ENCODE peak calls at places on chromosomes 12 and 14, in ten cellular contexts. I is cardiac fibroblast; Q is D721Med; R is stomach; V is transverse colon; J is choroid plexus epithelial cell; E is CD4-positive, alpha-beta T cell; Z is RWPE1; H is neural progenitor cell; O is K562. Y is an unnamed sample.

GRCh38 chr12:92107621-92108131 is 38.0 kb downstream of the BTG1 start:
- DNase-seq in Q (no peak), R (no peak), I (no peak), Z (no peak), H (peak), J (no peak), O (no peak), V (no peak), E (no peak), Y (no peak)

GRCh38 chr14:74604896-74605295 is 7.1 kb downstream of the LTBP2 start:
- DNase-seq in H (no peak), J (no peak), Q (no peak), E (no peak), O (no peak), I (no peak), Z (no peak), V (no peak), R (no peak), Y (peak)

GRCh38 chr12:116395381-116395780 is 117.9 kb upstream of the MED13L start:
- DNase-seq in R (no peak), E (no peak), J (no peak), Q (no peak), O (no peak), V (no peak), H (no peak), Z (no peak), I (no peak), Y (peak)

GRCh38 chr14:63262446-63262845 is 56.3 kb downstream of the GPHB5 start:
- DNase-seq in Q (no peak), H (no peak), E (no peak), V (no peak), O (no peak), R (no peak), I (no peak), J (no peak), Z (no peak), Y (no peak)

GRCh38 chr14:76227450-76228050 is 75.8 kb downstream of the GPATCH2L start:
- DNase-seq in Q (no peak), O (no peak), J (peak), R (no peak), E (no peak), I (peak), V (no peak), H (no peak), Z (peak), Y (peak)

GRCh38 chr14:104276435-104276834 is 138.0 kb downstream of the KIF26A start:
- DNase-seq in E (no peak), V (no peak), I (no peak), R (peak), J (no peak), H (no peak), Z (no peak), Q (no peak), O (no peak), Y (peak)

GRCh38 chr14:68924392-68925158 is 54.5 kb downstream of the ACTN1 start:
- DNase-seq in Q (no peak), O (no peak), H (peak), R (no peak), I (no peak), E (no peak), V (no peak), J (no peak), Z (peak), Y (no peak)

GRCh38 chr12:77072833-77073495 is 7.6 kb upstream of the E2F7 start:
- DNase-seq in Q (no peak), J (peak), O (no peak), Z (no peak), H (no peak), I (peak), R (no peak), V (no peak), E (no peak), Y (no peak)

GRCh38 chr14:68501621-68502052 is 291.2 kb downstream of the ZFP36L1 start:
- DNase-seq in Z (no peak), J (peak), H (no peak), R (peak), Q (no peak), I (no peak), V (no peak), E (no peak), O (no peak), Y (no peak)

GRCh38 chr14:39474416-39474911 is 42.2 kb upstream of the FBXO33 start:
- DNase-seq in E (no peak), I (no peak), V (no peak), Q (no peak), Z (no peak), J (no peak), O (no peak), H (no peak), R (no peak), Y (no peak)

DNA sequence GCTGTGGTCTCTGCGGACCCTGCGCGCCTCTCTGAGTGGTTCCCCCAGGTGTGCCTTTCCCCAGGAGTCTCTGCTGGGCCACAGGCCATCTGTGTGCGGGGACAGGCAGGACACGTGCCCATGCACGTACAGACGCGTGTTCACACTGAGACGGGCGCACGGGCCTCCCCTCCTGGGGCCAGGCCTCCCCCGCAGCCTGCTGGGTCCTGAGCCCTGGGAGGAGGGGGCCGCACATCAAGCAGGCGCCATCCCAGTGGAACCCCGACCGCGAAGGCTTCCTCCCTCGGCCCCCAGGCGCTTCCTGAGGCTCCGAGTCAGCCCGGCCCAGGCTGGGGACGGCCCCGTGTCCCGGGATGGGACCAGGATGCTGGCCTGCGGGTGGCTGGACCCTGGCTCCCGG is 39.7 kb downstream of the LRCOL1 start:
- DNase-seq in R (no peak), J (no peak), Z (no peak), I (no peak), E (no peak), H (no peak), V (no peak), Q (no peak), O (no peak), Y (no peak)
- TF ChIP-seq CTCF in R (no peak), J (no peak), Z (no peak), I (no peak), E (no peak), H (no peak), V (no peak), Q (no peak), O (no peak), Y (no peak)

DNA sequence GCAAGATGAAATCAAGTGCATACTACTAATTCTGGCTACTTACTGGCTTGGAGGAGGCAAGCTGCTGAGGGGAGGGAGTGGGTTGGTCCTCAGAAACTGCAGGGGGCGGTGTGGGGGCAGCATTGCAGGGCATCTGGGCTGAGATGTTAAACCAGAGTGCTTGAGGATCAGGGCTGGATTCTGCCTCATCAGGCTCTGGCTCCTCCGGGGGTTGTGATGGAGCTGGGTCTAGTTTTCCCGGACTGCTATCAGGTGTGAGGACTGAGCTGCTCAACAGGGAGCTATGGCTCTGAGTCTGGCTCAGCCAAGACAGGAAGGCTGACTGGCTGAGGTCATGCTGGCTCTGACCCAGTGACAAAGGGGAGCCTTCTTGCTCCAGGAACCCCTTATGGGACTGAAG is 28.6 kb downstream of the BAZ2A start:
- DNase-seq in R (no peak), Z (no peak), I (no peak), H (no peak), Q (no peak), V (peak), J (peak), E (peak), O (peak), Y (no peak)
- TF ChIP-seq CTCF in R (no peak), Z (no peak), I (peak), H (peak), Q (peak), V (no peak), J (peak), E (no peak), O (peak), Y (peak)

GRCh38 chr12:131755305-131756113 is 44.6 kb downstream of the SFSWAP start:
- DNase-seq in J (peak), R (no peak), O (peak), Q (no peak), H (peak), Z (peak), E (no peak), I (peak), V (no peak), Y (peak)
- TF ChIP-seq CTCF in J (peak), R (no peak), O (peak), Q (peak), H (peak), Z (peak), E (peak), I (peak), V (no peak), Y (peak)

GRCh38 chr12:58804749-58805148 is 115.6 kb downstream of the LRIG3 start:
- DNase-seq in H (peak), O (peak), E (no peak), Z (peak), I (no peak), J (no peak), Q (no peak), R (no peak), V (no peak), Y (no peak)
- TF ChIP-seq CTCF in H (peak), O (no peak), E (no peak), Z (peak), I (peak), J (peak), Q (peak), R (no peak), V (peak), Y (peak)